ENCODE peak calls at places on chromosomes 1 and 21, in eight cellular contexts. S is right atrium auricular region; W is activated CD8-positive, alpha-beta T cell treated with anti-CD3 and anti-CD28 coated beads for 36 hours; E is endothelial cell; Y is heart left ventricle; K is GM12865; X is foreskin fibroblast; C is GM10248. U is an unnamed sample.

GRCh38 chr1:117964290-117965038 is 34.9 kb downstream of the WDR3 start:
- DNase-seq in C (no peak), Y (no peak), W (no peak), X (no peak), E (no peak), S (no peak), K (no peak), U (peak; percentile 13)

GRCh38 chr1:209072481-209072880 is 511.0 kb upstream of the CAMK1G start:
- DNase-seq in S (no peak), E (no peak), Y (no peak), K (no peak), W (no peak), C (no peak), X (peak; percentile 56), U (no peak)

GRCh38 chr1:202283991-202284390 is 57.7 kb downstream of the UBE2T start:
- DNase-seq in W (no peak), Y (no peak), K (no peak), C (no peak), S (no peak), E (no peak), X (peak; percentile 80), U (peak; percentile 62)

GRCh38 chr1:149899460-149900284 is at the start of gene BOLA1:
- DNase-seq in W (peak; percentile 92), X (peak; percentile 97), E (peak; percentile 84), C (peak; percentile 96), Y (peak; percentile 95), S (peak; percentile 93), K (peak; percentile 93), U (peak; percentile 95)

GRCh38 chr1:231938651-231939050 is 312.1 kb downstream of the DISC1 start:
- DNase-seq in K (no peak), E (no peak), Y (no peak), W (no peak), X (no peak), S (no peak), C (no peak), U (no peak)

GRCh38 chr1:112625696-112626095 is 6.1 kb downstream of the CAPZA1 start:
- DNase-seq in W (no peak), S (no peak), Y (peak; percentile 50), X (peak; percentile 34), E (no peak), K (no peak), C (no peak), U (peak; percentile 12)

GRCh38 chr1:119338757-119339156 is 29.8 kb upstream of the HAO2 start:
- DNase-seq in K (no peak), E (no peak), X (no peak), S (no peak), C (no peak), Y (no peak), W (no peak), U (no peak)

GRCh38 chr21:32364387-32364786 is 28.4 kb downstream of the URB1 start:
- DNase-seq in Y (peak; percentile 62), S (no peak), K (no peak), C (no peak), W (no peak), E (no peak), X (no peak), U (no peak)

GRCh38 chr1:189007824-189008223 is 1469.8 kb downstream of the BRINP3 start:
- DNase-seq in Y (no peak), K (no peak), C (no peak), E (no peak), S (no peak), W (no peak), X (no peak), U (no peak)

GRCh38 chr21:32819702-32820101 is 48.1 kb upstream of the PAXBP1 start:
- DNase-seq in Y (peak; percentile 41), S (peak; percentile 74), K (no peak), E (no peak), C (no peak), W (no peak), X (peak; percentile 96), U (no peak)

GRCh38 chr1:181133441-181133951 is 45.0 kb downstream of the IER5 start:
- DNase-seq in E (no peak), X (no peak), S (no peak), C (no peak), Y (no peak), K (no peak), W (no peak), U (no peak)

GRCh38 chr1:61053281-61053711 is 29.1 kb upstream of the NFIA start:
- DNase-seq in X (no peak), Y (no peak), C (no peak), K (no peak), W (no peak), S (no peak), E (no peak), U (no peak)

GRCh38 chr1:206521002-206521585 is 13.8 kb downstream of the RASSF5 start:
- DNase-seq in E (no peak), S (no peak), W (no peak), X (no peak), Y (peak; percentile 11), K (no peak), C (no peak), U (no peak)

GRCh38 chr1:167542109-167543032 is 11.2 kb downstream of the CREG1 start:
- DNase-seq in X (no peak), S (no peak), W (no peak), K (peak; percentile 54), C (no peak), Y (no peak), E (no peak), U (no peak)

GRCh38 chr1:167541610-167542009 is 12.0 kb downstream of the CREG1 start:
- DNase-seq in Y (no peak), C (no peak), E (no peak), S (no peak), X (peak; percentile 34), K (no peak), W (no peak), U (peak; percentile 50)

GRCh38 chr1:167533851-167534300 is 15.5 kb upstream of the CD247 start:
- DNase-seq in K (peak; percentile 68), X (peak; percentile 76), E (peak; percentile 81), Y (peak; percentile 58), S (peak; percentile 72), C (peak; percentile 81), W (peak; percentile 74), U (peak; percentile 76)

GRCh38 chr1:167541013-167541412 is 12.5 kb downstream of the CREG1 start:
- DNase-seq in E (no peak), S (no peak), C (no peak), X (peak; percentile 12), Y (no peak), W (no peak), K (no peak), U (no peak)

GRCh38 chr1:167538657-167539056 is 14.9 kb downstream of the CREG1 start:
- DNase-seq in S (no peak), X (peak; percentile 27), E (peak; percentile 17), K (no peak), W (no peak), Y (no peak), C (no peak), U (no peak)
- TF ChIP-seq CTCF in S (no peak), X (no peak), E (no peak), K (no peak), W (no peak), Y (no peak), C (no peak), U (no peak)

DNA sequence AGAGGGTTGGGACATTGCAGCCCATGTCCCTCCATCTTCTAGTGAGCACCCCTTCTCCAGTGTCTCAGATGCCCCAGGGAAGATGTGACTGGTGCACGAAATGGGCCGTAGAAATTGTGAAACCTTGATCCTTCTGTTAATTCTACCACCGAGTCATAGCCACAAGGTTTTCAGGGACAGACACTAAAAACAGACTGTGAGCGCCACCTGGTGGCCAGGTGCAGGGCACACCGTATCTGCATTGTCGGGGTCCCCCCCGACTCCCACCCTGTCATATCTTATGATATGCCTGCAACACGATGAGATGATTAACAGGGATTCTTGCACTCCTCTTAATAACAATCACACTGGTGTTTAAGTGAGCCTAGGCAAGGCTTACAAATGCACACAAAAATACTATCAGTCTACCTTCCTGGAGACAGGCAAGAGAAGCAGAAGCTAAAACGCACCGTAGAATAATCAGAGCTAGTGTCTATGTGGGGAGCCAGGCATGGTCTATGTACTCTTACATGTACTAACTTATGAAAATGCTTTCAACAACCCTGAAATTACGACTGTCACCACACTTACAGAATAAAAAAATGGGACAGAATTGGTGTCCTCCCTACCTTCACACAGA is 57.8 kb downstream of the FHAD1 start:
- DNase-seq in S (no peak), E (peak; percentile 73), Y (no peak), W (peak; percentile 84), X (peak; percentile 67), C (peak; percentile 66), K (peak; percentile 66), U (peak; percentile 79)
- TF ChIP-seq CTCF in S (peak; percentile 68), E (peak; percentile 96), Y (peak; percentile 85), W (peak; percentile 96), X (peak; percentile 74), C (peak; percentile 73), K (peak; percentile 84), U (peak; percentile 81)

DNA sequence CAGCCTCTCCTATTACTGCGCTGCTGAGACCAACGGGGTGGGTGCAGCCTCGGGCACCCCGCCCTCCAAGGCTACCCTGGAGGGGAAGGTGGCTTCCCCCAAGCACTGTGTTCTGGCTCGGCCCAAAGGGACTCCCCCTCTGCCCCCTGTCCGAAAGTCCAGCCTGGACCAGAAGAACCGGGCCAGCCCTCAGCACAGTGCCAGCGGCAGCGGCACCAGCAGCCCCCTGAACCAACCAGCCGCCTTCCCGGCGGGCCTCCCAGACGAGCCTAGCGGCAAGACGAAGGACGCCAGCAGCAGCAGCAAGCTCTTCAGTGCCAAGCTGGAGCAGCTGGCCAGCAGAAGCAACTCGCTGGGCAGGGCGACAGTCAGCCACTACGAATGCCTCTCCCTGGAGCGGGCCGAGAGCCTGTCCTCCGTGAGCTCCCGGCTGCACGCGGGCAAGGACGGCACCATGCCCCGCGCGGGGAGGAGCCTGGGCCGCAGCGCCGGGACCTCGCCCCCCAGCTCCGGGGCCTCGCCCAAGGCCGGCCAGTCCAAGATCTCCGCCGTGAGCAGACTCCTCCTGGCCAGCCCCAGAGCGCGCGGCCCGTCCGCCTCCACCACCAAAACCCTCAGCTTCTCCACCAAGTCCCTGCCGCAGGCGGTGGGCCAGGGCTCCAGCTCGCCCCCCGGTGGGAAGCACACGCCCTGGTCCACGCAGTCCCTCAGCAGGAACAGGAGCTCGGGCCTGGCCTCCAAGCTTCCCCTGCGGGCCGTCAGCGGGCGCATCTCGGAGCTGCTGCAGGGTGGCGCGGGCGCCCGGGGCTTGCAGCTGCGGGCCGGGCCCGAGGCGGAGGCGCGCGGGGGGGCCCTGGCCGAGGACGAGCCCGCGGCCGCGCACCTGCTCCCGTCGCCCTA is 533.1 kb downstream of the KIF26B start:
- DNase-seq in Y (no peak), K (no peak), C (no peak), E (peak; percentile 43), W (no peak), S (no peak), X (peak; percentile 41), U (no peak)
- TF ChIP-seq CTCF in Y (no peak), K (no peak), C (no peak), E (no peak), W (no peak), S (no peak), X (no peak), U (no peak)

DNA sequence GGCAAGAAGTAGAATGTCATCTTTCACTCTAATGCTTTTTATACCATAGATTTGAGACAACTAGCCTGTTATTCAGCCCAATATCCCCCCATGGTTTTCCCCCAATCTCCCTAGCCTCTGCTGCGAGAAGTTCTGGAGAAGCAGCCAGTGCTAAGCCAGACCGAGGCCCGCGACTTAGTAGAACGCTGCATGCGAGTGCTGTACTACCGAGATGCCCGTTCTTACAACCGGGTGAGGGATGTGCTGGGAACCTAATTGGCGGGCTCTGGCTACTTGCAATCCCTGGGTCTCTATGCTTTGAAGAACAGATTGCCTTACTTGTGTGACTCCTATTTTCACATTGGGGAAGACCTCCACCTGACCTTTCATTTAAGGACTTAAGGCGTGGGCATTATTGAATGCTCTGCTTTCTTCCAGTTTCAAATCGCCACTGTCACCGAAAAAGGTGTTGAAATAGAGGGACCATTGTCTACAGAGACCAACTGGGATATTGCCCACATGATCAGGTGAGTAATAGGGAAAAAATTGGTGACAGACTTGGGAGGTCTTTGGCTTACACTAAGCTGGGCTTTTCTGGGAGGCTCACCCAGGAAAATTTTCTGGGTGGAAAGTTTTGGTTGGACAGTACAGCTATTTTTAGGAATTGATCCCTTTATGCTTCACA is 1.9 kb downstream of the PSMB4 start:
- DNase-seq in K (no peak), X (no peak), Y (no peak), S (no peak), E (no peak), C (no peak), W (no peak), U (no peak)
- TF ChIP-seq CTCF in K (no peak), X (no peak), Y (no peak), S (no peak), E (no peak), C (no peak), W (no peak), U (no peak)